ENCODE peak calls at places on chromosomes 5 and 9, in eight cellular contexts. I is KG1; F is stimulated activated CD4-positive, alpha-beta T cell treated with anti-CD3 and anti-CD28 coated beads, Interleukin-4, amount 100 ng/mL, for 4 hours; N is NB4; V is SK-MEL-5; D is GM03348; B is Caki2; W is cardiac fibroblast. J is an unnamed sample.

GRCh38 chr5:14161825-14162556 is 18.8 kb downstream of the TRIO start:
- DNase-seq in I (no peak), F (no peak), N (no peak), V (no peak), D (no peak), B (no peak), W (no peak), J (no peak)

GRCh38 chr5:71695069-71695468 is 24.0 kb upstream of the CARTPT start:
- DNase-seq in I (no peak), F (no peak), N (no peak), V (no peak), D (no peak), B (no peak), W (no peak), J (no peak)

GRCh38 chr5:37628876-37629275 is 211.0 kb downstream of the GDNF start:
- DNase-seq in I (no peak), F (no peak), N (no peak), V (no peak), D (no peak), B (no peak), W (no peak), J (no peak)

GRCh38 chr5:1752881-1753280 is 46.8 kb downstream of the MRPL36 start:
- DNase-seq in I (no peak), F (no peak), N (no peak), V (no peak), D (no peak), B (no peak), W (no peak), J (no peak)

GRCh38 chr5:74316064-74316586 is 324.4 kb downstream of the ENC1 start:
- DNase-seq in I (no peak), F (no peak), N (no peak), V (no peak), D (peak; percentile 91), B (peak; percentile 94), W (peak; percentile 71), J (peak; percentile 8)

GRCh38 chr9:82332774-82333152 is 344.2 kb downstream of the SPATA31D1 start:
- DNase-seq in I (no peak), F (no peak), N (no peak), V (no peak), D (no peak), B (no peak), W (no peak), J (no peak)

GRCh38 chr9:35754264-35754663 is at the start of gene MSMP:
- DNase-seq in I (no peak), F (no peak), N (no peak), V (no peak), D (no peak), B (no peak), W (no peak), J (no peak)

GRCh38 chr5:124060413-124061095 is 548.6 kb downstream of the CSNK1G3 start:
- DNase-seq in I (no peak), F (no peak), N (no peak), V (no peak), D (no peak), B (no peak), W (no peak), J (no peak)

GRCh38 chr5:37810311-37810710 is 29.5 kb downstream of the GDNF start:
- DNase-seq in I (no peak), F (no peak), N (no peak), V (no peak), D (peak; percentile 65), B (no peak), W (no peak), J (no peak)

GRCh38 chr5:407801-408268 is 35.1 kb upstream of the EXOC3 start:
- DNase-seq in I (no peak), F (no peak), N (peak; percentile 31), V (no peak), D (no peak), B (no peak), W (no peak), J (no peak)

GRCh38 chr5:170937072-170937471 is 75.3 kb downstream of the RANBP17 start:
- DNase-seq in I (no peak), F (no peak), N (no peak), V (no peak), D (no peak), B (no peak), W (no peak), J (no peak)

GRCh38 chr9:3526903-3527652 is 1.3 kb upstream of the RFX3 start:
- DNase-seq in I (peak; percentile 81), F (no peak), N (peak; percentile 79), V (no peak), D (peak; percentile 11), B (no peak), W (peak; percentile 17), J (peak; percentile 77)

J was measured in neural progenitor cell.